ENCODE peak calls at places on chromosomes 16 and 17, in five cellular contexts. P is mesendoderm, B is IMR-90, Y is H9, L is neuronal stem cell. H is an unnamed sample.

GRCh38 chr16:14356064-14356463 is 274.0 kb downstream of the PARN start:
- DNase-seq in P (no peak), Y (no peak), B (no peak), L (no peak), H (no peak)

GRCh38 chr17:76250141-76250540 is 9.8 kb upstream of the RNF157 start:
- DNase-seq in Y (no peak), P (no peak), B (no peak), L (no peak), H (no peak)

GRCh38 chr17:74757931-74758845 is 9.8 kb downstream of the NHERF1 start:
- DNase-seq in P (no peak), B (no peak), Y (no peak), L (no peak), H (no peak)

GRCh38 chr17:81429353-81429774 is 34.1 kb downstream of the BAHCC1 start:
- DNase-seq in B (peak; percentile 67), P (no peak), L (no peak), Y (no peak), H (no peak)

GRCh38 chr17:43723697-43724359 is 34.8 kb downstream of the SOST start:
- DNase-seq in Y (no peak), B (peak; percentile 70), P (peak; percentile 49), L (no peak), H (peak; percentile 80)

GRCh38 chr17:81984773-81985410 is 7.5 kb downstream of the ASPSCR1 start:
- DNase-seq in P (no peak), Y (no peak), L (no peak), B (no peak), H (no peak)

GRCh38 chr16:54374136-54374535 is 87.5 kb upstream of the IRX3 start:
- DNase-seq in L (peak; percentile 9), B (peak; percentile 10), Y (no peak), P (no peak), H (peak; percentile 74)

GRCh38 chr17:58325976-58326468 is 2.6 kb downstream of the TSPOAP1 start:
- DNase-seq in P (peak; percentile 57), Y (no peak), L (no peak), B (no peak), H (no peak)

GRCh38 chr17:47239663-47240374 is 13.8 kb upstream of the ITGB3 start:
- DNase-seq in L (no peak), P (no peak), Y (no peak), B (peak; percentile 98), H (peak; percentile 98)

GRCh38 chr16:87918314-87918713 is 18.0 kb downstream of the CA5A start:
- DNase-seq in Y (no peak), B (no peak), P (no peak), L (no peak), H (no peak)

GRCh38 chr16:48295493-48296281 is 48.3 kb upstream of the ABCC11 start:
- DNase-seq in B (no peak), P (no peak), Y (no peak), L (no peak), H (no peak)

GRCh38 chr17:82709024-82709675 is 7.4 kb upstream of the FN3KRP start:
- DNase-seq in L (no peak), B (no peak), Y (no peak), P (no peak), H (no peak)

DNA sequence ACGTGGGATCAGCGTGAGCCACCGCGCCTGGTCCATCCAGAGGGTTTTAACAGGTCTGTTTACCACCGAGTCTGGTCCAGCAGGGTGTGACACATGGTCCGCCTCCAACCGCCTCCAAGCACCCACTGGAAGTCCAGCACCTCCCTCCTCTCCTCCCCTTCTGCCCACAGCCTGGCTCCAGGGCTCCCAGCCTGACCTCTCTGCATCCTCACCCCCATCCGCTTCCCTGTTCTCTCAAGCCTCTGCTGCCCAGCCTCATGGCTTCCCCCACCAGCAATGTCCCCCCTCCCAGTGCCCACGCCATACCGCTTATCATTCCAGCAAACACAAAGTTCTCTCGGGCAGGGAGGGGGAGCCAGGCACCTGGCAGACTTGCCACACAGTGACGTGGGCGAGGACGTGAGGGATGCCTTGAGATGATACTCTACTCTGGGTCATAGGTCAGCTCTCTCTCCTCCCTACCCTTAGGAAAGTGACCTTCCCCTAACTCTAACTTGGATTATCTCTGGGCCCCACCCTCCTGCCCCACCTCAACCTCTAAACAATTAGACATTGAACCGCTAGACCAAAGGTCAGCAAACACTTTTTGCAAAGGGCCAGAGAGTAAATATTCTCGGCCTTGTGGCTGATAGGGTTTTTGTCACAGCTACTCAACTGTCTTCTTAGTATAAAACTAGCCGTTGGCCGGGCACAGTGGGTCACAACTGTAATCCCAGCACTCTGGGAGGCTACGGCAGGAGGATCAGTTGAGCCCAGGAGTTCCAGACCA is 23.1 kb downstream of the CDC42EP4 start:
- DNase-seq in L (no peak), Y (no peak), P (no peak), B (no peak), H (no peak)
- H3K4ac ChIP-seq in L (no peak overlapping the region), Y (no peak overlapping the region), P (no peak overlapping the region), B (peak overlapping the region; percentile 40), H (no peak overlapping the region)

GRCh38 chr17:77420804-77421634 is 280.2 kb downstream of the SEC14L1 start:
- DNase-seq in L (no peak), B (peak; percentile 93), Y (peak; percentile 91), P (peak; percentile 95), H (peak; percentile 92)
- H3K4ac ChIP-seq in L (no peak overlapping the region), B (peak overlapping the region; percentile 96), Y (no peak overlapping the region), P (no peak overlapping the region), H (peak overlapping the region; percentile 84)

GRCh38 chr17:28551421-28552186 is 820 bp downstream of the UNC119 start:
- DNase-seq in L (no peak), Y (no peak), B (no peak), P (no peak), H (peak; percentile 51)
- H3K4ac ChIP-seq in L (no peak overlapping the region), Y (no peak overlapping the region), B (peak overlapping the region; percentile 63), P (no peak overlapping the region), H (no peak overlapping the region)

DNA sequence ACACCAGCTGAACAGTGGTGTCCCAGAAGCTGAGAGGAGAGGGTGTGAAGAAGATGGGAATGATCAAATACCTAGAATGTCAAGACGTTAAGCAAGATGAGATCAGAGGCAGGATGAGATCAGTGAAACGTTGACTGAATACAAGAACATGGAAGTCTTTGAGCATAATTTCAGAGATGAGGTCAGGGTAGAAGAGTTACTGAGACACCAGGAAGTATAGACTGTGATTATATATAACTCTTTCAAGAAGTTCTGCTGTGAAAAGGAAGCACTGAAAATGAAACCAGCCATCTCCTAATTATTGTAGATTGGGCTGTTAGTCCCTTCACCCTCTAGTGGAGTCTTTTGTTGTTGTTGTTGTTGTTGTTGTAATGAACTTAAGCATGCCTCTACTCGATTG is 9.1 kb downstream of the SHCBP1 start:
- DNase-seq in L (no peak), B (no peak), Y (no peak), P (no peak), H (no peak)
- H3K4ac ChIP-seq in L (no peak overlapping the region), B (no peak overlapping the region), Y (no peak overlapping the region), P (no peak overlapping the region), H (no peak overlapping the region)

GRCh38 chr16:28592979-28593553 is 3.8 kb downstream of the SULT1A2 start:
- DNase-seq in B (no peak), Y (no peak), L (no peak), P (no peak), H (no peak)

GRCh38 chr16:28596115-28596630 is 677 bp downstream of the SULT1A2 start:
- DNase-seq in Y (peak; percentile 20), P (no peak), B (no peak), L (no peak), H (no peak)

GRCh38 chr16:28592511-28592910 is 4.3 kb downstream of the SULT1A2 start:
- DNase-seq in B (no peak), Y (no peak), L (no peak), P (no peak), H (no peak)

GRCh38 chr16:28597692-28598261 is 927 bp upstream of the SULT1A2 start:
- DNase-seq in Y (peak; percentile 65), L (peak; percentile 29), P (peak; percentile 77), B (no peak), H (no peak)

DNA sequence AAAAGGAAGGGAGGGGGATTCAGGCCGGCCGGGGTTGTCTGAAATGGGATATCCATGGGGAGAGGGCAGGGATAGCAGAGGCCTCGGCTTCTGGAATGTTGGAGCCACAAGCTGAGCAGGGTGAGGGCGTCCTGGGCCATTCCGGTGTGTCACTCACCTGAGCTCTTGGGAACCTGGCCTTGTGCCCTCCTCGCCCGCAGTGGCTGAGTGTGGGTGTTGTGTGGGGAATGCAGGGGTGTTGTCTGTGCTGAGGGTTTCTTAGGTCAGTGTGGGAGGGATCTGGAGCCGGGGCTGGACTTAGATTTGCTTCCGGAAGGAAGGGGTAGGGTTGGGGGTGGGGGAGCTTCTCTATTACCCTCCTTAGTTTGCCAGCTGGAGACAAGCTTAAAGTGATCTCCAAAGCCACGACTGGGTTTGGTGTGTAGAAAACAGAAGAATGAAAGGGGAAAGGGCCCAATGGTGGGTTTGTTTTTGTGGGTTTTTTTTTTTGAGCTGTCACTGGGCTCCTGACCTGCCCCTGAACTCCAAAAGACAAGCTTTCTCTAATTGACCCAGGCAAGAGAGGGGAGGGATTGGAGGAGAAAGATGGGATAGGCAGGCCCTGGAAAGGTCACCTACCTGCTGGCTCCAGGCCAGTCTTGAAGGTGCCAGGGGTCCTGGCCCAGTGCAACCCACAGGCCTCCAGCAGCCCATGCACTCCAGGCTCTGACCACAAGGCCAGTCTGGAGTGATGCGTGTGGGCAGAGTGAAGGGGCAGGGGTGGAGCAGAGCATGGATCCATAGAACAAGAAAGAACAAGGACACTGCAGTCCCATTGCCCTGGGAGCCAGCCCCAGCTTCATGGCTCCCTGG is at the start of gene SULT1A2:
- DNase-seq in L (no peak), Y (peak; percentile 56), P (peak; percentile 68), B (no peak), H (no peak)
- H3K4ac ChIP-seq in L (peak within 1 kb of the TSS; percentile 53), Y (no peak within 1 kb of the TSS), P (peak within 1 kb of the TSS; percentile 46), B (no peak within 1 kb of the TSS), H (no peak within 1 kb of the TSS)